ENCODE peak calls at places on chromosomes 5 and 9, in five cellular contexts. One of them, this sample, is unnamed.

GRCh38 chr5:159873680-159874079 is 42.6 kb upstream of the ADRA1B start:
- DNase-seq in neural progenitor cell: no peak
- DNase-seq in pancreas: no peak
- DNase-seq in GM04504: no peak
- DNase-seq in stimulated activated CD4-positive, alpha-beta T cell treated with anti-CD3 and anti-CD28 coated beads, Interleukin-1b, Interleukin-23, amount 100 ng/mL, for 4 hours: no peak
- DNase-seq in this sample: no peak

GRCh38 chr5:173642191-173642816 is 25.9 kb upstream of the BOD1 start:
- DNase-seq in neural progenitor cell: no peak
- DNase-seq in GM04504: no peak
- DNase-seq in stimulated activated CD4-positive, alpha-beta T cell treated with anti-CD3 and anti-CD28 coated beads, Interleukin-1b, Interleukin-23, amount 100 ng/mL, for 4 hours: no peak
- DNase-seq in pancreas: no peak
- DNase-seq in this sample: no peak

GRCh38 chr5:102583663-102584062 is 84.9 kb upstream of the SLCO6A1 start:
- DNase-seq in GM04504: no peak
- DNase-seq in pancreas: no peak
- DNase-seq in stimulated activated CD4-positive, alpha-beta T cell treated with anti-CD3 and anti-CD28 coated beads, Interleukin-1b, Interleukin-23, amount 100 ng/mL, for 4 hours: no peak
- DNase-seq in neural progenitor cell: no peak
- DNase-seq in this sample: no peak

GRCh38 chr9:20621553-20622329 is 558 bp downstream of the MLLT3 start:
- DNase-seq in GM04504: no peak
- DNase-seq in stimulated activated CD4-positive, alpha-beta T cell treated with anti-CD3 and anti-CD28 coated beads, Interleukin-1b, Interleukin-23, amount 100 ng/mL, for 4 hours: peak
- DNase-seq in pancreas: peak
- DNase-seq in neural progenitor cell: peak
- DNase-seq in this sample: peak

GRCh38 chr5:6781711-6782110 is 68.5 kb downstream of the TENT4A start:
- DNase-seq in stimulated activated CD4-positive, alpha-beta T cell treated with anti-CD3 and anti-CD28 coated beads, Interleukin-1b, Interleukin-23, amount 100 ng/mL, for 4 hours: no peak
- DNase-seq in neural progenitor cell: no peak
- DNase-seq in pancreas: no peak
- DNase-seq in GM04504: no peak
- DNase-seq in this sample: no peak

GRCh38 chr9:116697341-116697740 is 10.2 kb downstream of the TRIM32 start:
- DNase-seq in pancreas: no peak
- DNase-seq in neural progenitor cell: no peak
- DNase-seq in stimulated activated CD4-positive, alpha-beta T cell treated with anti-CD3 and anti-CD28 coated beads, Interleukin-1b, Interleukin-23, amount 100 ng/mL, for 4 hours: no peak
- DNase-seq in GM04504: no peak
- DNase-seq in this sample: no peak

GRCh38 chr9:133726401-133727276 is 11.5 kb downstream of the SARDH start:
- DNase-seq in pancreas: peak
- DNase-seq in GM04504: no peak
- DNase-seq in stimulated activated CD4-positive, alpha-beta T cell treated with anti-CD3 and anti-CD28 coated beads, Interleukin-1b, Interleukin-23, amount 100 ng/mL, for 4 hours: peak
- DNase-seq in neural progenitor cell: peak
- DNase-seq in this sample: peak

GRCh38 chr5:139845846-139846681 is 50.5 kb downstream of the PSD2 start:
- DNase-seq in pancreas: peak
- DNase-seq in GM04504: no peak
- DNase-seq in stimulated activated CD4-positive, alpha-beta T cell treated with anti-CD3 and anti-CD28 coated beads, Interleukin-1b, Interleukin-23, amount 100 ng/mL, for 4 hours: no peak
- DNase-seq in neural progenitor cell: no peak
- DNase-seq in this sample: no peak

GRCh38 chr5:1720396-1721110 is 79.1 kb downstream of the MRPL36 start:
- DNase-seq in pancreas: no peak
- DNase-seq in stimulated activated CD4-positive, alpha-beta T cell treated with anti-CD3 and anti-CD28 coated beads, Interleukin-1b, Interleukin-23, amount 100 ng/mL, for 4 hours: no peak
- DNase-seq in GM04504: no peak
- DNase-seq in neural progenitor cell: no peak
- DNase-seq in this sample: no peak

GRCh38 chr9:122318284-122318683 is 52.5 kb upstream of the PTGS1 start:
- DNase-seq in pancreas: no peak
- DNase-seq in neural progenitor cell: no peak
- DNase-seq in stimulated activated CD4-positive, alpha-beta T cell treated with anti-CD3 and anti-CD28 coated beads, Interleukin-1b, Interleukin-23, amount 100 ng/mL, for 4 hours: no peak
- DNase-seq in GM04504: no peak
- DNase-seq in this sample: no peak

GRCh38 chr9:35538361-35539234 is 48.7 kb downstream of the RUSC2 start:
- DNase-seq in pancreas: no peak
- DNase-seq in neural progenitor cell: peak
- DNase-seq in GM04504: peak
- DNase-seq in stimulated activated CD4-positive, alpha-beta T cell treated with anti-CD3 and anti-CD28 coated beads, Interleukin-1b, Interleukin-23, amount 100 ng/mL, for 4 hours: no peak
- DNase-seq in this sample: no peak

GRCh38 chr5:95963650-95964410 is 2.2 kb upstream of the ELL2 start:
- DNase-seq in GM04504: no peak
- DNase-seq in neural progenitor cell: no peak
- DNase-seq in pancreas: no peak
- DNase-seq in stimulated activated CD4-positive, alpha-beta T cell treated with anti-CD3 and anti-CD28 coated beads, Interleukin-1b, Interleukin-23, amount 100 ng/mL, for 4 hours: no peak
- DNase-seq in this sample: no peak

GRCh38 chr9:133117271-133118178 is 3.5 kb downstream of the RALGDS start:
- DNase-seq in neural progenitor cell: no peak
- DNase-seq in stimulated activated CD4-positive, alpha-beta T cell treated with anti-CD3 and anti-CD28 coated beads, Interleukin-1b, Interleukin-23, amount 100 ng/mL, for 4 hours: no peak
- DNase-seq in pancreas: no peak
- DNase-seq in GM04504: peak
- DNase-seq in this sample: no peak

GRCh38 chr5:62385816-62386400 is 17.8 kb downstream of the DIMT1 start:
- DNase-seq in neural progenitor cell: no peak
- DNase-seq in pancreas: no peak
- DNase-seq in stimulated activated CD4-positive, alpha-beta T cell treated with anti-CD3 and anti-CD28 coated beads, Interleukin-1b, Interleukin-23, amount 100 ng/mL, for 4 hours: no peak
- DNase-seq in GM04504: no peak
- DNase-seq in this sample: no peak